ENCODE peak calls at places on chromosomes 13 and 19, in six cellular contexts. R, B, P, Y, J and U are unnamed samples.

GRCh38 chr19:17255150-17255621 is 9.4 kb downstream of the USHBP1 start:
- DNase-seq in R (peak), B (no peak), P (no peak), Y (no peak), J (no peak), U (no peak)

GRCh38 chr19:13028027-13028426 is 32.8 kb downstream of the NFIX start:
- DNase-seq in R (no peak), B (no peak), P (no peak), Y (no peak), J (no peak), U (no peak)

GRCh38 chr13:76965759-76966421 is 17.6 kb downstream of the ACOD1 start:
- DNase-seq in R (no peak), B (no peak), P (no peak), Y (no peak), J (no peak), U (peak)

GRCh38 chr19:41804327-41804726 is 7.9 kb downstream of the CEACAM3 start:
- DNase-seq in R (no peak), B (no peak), P (no peak), Y (no peak), J (no peak), U (no peak)

GRCh38 chr19:57406516-57407123 is 4.3 kb upstream of the ZNF17 start:
- DNase-seq in R (peak), B (peak), P (no peak), Y (peak), J (no peak), U (peak)

GRCh38 chr13:44364601-44365000 is 9.0 kb upstream of the SERP2 start:
- DNase-seq in R (no peak), B (no peak), P (no peak), Y (no peak), J (no peak), U (peak)

GRCh38 chr19:50718255-50719118 is 1.1 kb downstream of the SHANK1 start:
- DNase-seq in R (no peak), B (peak), P (no peak), Y (peak), J (no peak), U (no peak)

GRCh38 chr19:49149652-49150105 is 5.5 kb downstream of the HRC start:
- DNase-seq in R (peak), B (peak), P (no peak), Y (no peak), J (no peak), U (peak)

GRCh38 chr19:16645140-16645539 is 14.8 kb downstream of the SMIM7 start:
- DNase-seq in R (no peak), B (peak), P (no peak), Y (no peak), J (no peak), U (no peak)

GRCh38 chr19:46009530-46010510 is 13.0 kb downstream of the PGLYRP1 start:
- DNase-seq in R (peak), B (peak), P (no peak), Y (peak), J (no peak), U (peak)

GRCh38 chr13:109182777-109183465 is 553.5 kb downstream of the MYO16 start:
- DNase-seq in R (no peak), B (no peak), P (no peak), Y (no peak), J (no peak), U (peak)

GRCh38 chr13:94416454-94417080 is 62.9 kb downstream of the DCT start:
- DNase-seq in R (peak), B (no peak), P (no peak), Y (no peak), J (no peak), U (peak)

GRCh38 chr19:21749090-21749489 is 18.3 kb downstream of the ZNF100 start:
- DNase-seq in R (no peak), B (no peak), P (no peak), Y (no peak), J (peak), U (peak)

GRCh38 chr13:80339841-80340642 is 884 bp downstream of the SPRY2 start:
- DNase-seq in R (no peak), B (peak), P (no peak), Y (no peak), J (no peak), U (peak)

GRCh38 chr19:54164369-54165068 is 5.0 kb upstream of the LENG1 start:
- DNase-seq in R (no peak), B (no peak), P (no peak), Y (no peak), J (no peak), U (no peak)

GRCh38 chr13:100040196-100040595 is 48.7 kb upstream of the PCCA start:
- DNase-seq in R (peak), B (no peak), P (peak), Y (no peak), J (no peak), U (no peak)

GRCh38 chr13:99178636-99179035 is 22.0 kb upstream of the UBAC2 start:
- DNase-seq in R (no peak), B (no peak), P (no peak), Y (no peak), J (no peak), U (no peak)

GRCh38 chr13:50365683-50366391 is 350.6 kb downstream of the KCNRG start:
- DNase-seq in R (peak), B (no peak), P (peak), Y (no peak), J (no peak), U (no peak)

GRCh38 chr13:97122381-97122996 is 99.6 kb upstream of the MBNL2 start:
- DNase-seq in R (no peak), B (no peak), P (no peak), Y (no peak), J (no peak), U (peak)

GRCh38 chr13:74641586-74641985 is 507.4 kb upstream of the KLF12 start:
- DNase-seq in R (no peak), B (no peak), P (no peak), Y (no peak), J (no peak), U (peak)

GRCh38 chr19:3575260-3575741 is 2.6 kb downstream of the HMG20B start:
- DNase-seq in R (no peak), B (no peak), P (no peak), Y (no peak), J (no peak), U (peak)

GRCh38 chr13:20983386-20983785 is 78.0 kb downstream of the LATS2 start:
- DNase-seq in R (no peak), B (no peak), P (no peak), Y (no peak), J (no peak), U (no peak)

GRCh38 chr13:66665991-66666390 is 564.1 kb downstream of the PCDH9 start:
- DNase-seq in R (no peak), B (peak), P (no peak), Y (no peak), J (peak), U (peak)